ENCODE peak calls at places on chromosomes 6 and 20, in eight cellular contexts. L, S, C, U, F, M, D and T are unnamed samples.

GRCh38 chr6:79042088-79042798 is 35.8 kb downstream of the PHIP start:
- DNase-seq in L (no peak), S (no peak), C (no peak), U (no peak), F (no peak), M (no peak), D (no peak), T (no peak)

GRCh38 chr20:38601216-38602184 is at the start of gene ARHGAP40:
- DNase-seq in L (peak), S (no peak), C (no peak), U (no peak), F (no peak), M (peak), D (no peak), T (no peak)

GRCh38 chr20:49356676-49357075 is 78.8 kb upstream of the ZNFX1 start:
- DNase-seq in L (no peak), S (no peak), C (no peak), U (no peak), F (no peak), M (no peak), D (peak), T (no peak)

GRCh38 chr6:118668761-118669411 is 17.5 kb upstream of the CEP85L start:
- DNase-seq in L (no peak), S (no peak), C (no peak), U (peak), F (no peak), M (no peak), D (no peak), T (peak)

GRCh38 chr6:90369024-90369519 is 72.4 kb upstream of the BACH2 start:
- DNase-seq in L (no peak), S (no peak), C (peak), U (peak), F (no peak), M (peak), D (peak), T (peak)

GRCh38 chr6:141830530-141830929 is 302.2 kb upstream of the GJE1 start:
- DNase-seq in L (no peak), S (no peak), C (no peak), U (no peak), F (no peak), M (no peak), D (no peak), T (no peak)

GRCh38 chr6:13140972-13141371 is 187.4 kb downstream of the TBC1D7 start:
- DNase-seq in L (no peak), S (no peak), C (no peak), U (no peak), F (no peak), M (no peak), D (no peak), T (no peak)

GRCh38 chr6:129672345-129672691 is 37.7 kb downstream of the ARHGAP18 start:
- DNase-seq in L (no peak), S (no peak), C (no peak), U (no peak), F (no peak), M (no peak), D (no peak), T (no peak)

GRCh38 chr20:945841-946240 is 29.7 kb upstream of the ANGPT4 start:
- DNase-seq in L (no peak), S (no peak), C (no peak), U (no peak), F (no peak), M (no peak), D (no peak), T (no peak)

GRCh38 chr6:90024633-90025032 is 130.4 kb downstream of the GJA10 start:
- DNase-seq in L (no peak), S (no peak), C (no peak), U (no peak), F (no peak), M (no peak), D (no peak), T (no peak)

GRCh38 chr20:50578778-50579165 is 68.6 kb downstream of the PTPN1 start:
- DNase-seq in L (no peak), S (no peak), C (no peak), U (no peak), F (no peak), M (no peak), D (no peak), T (no peak)

GRCh38 chr6:36070252-36070651 is 42.6 kb downstream of the MAPK14 start:
- DNase-seq in L (no peak), S (no peak), C (no peak), U (no peak), F (no peak), M (no peak), D (no peak), T (no peak)

GRCh38 chr20:1707588-1708449 is 50.2 kb upstream of the SIRPG start:
- DNase-seq in L (no peak), S (no peak), C (no peak), U (no peak), F (no peak), M (no peak), D (no peak), T (no peak)

GRCh38 chr6:73062837-73063236 is 162.5 kb downstream of the KHDC1L start:
- DNase-seq in L (no peak), S (no peak), C (peak), U (no peak), F (no peak), M (no peak), D (no peak), T (no peak)

GRCh38 chr6:150492507-150492906 is 107.2 kb upstream of the PLEKHG1 start:
- DNase-seq in L (no peak), S (no peak), C (no peak), U (no peak), F (no peak), M (no peak), D (no peak), T (no peak)

GRCh38 chr20:49591217-49591865 is 23.4 kb upstream of the PTGIS start:
- DNase-seq in L (no peak), S (no peak), C (no peak), U (peak), F (no peak), M (no peak), D (peak), T (peak)